ENCODE peak calls at places on chromosomes 7 and 10, in nine cellular contexts. K is KBM-7, J is endodermal cell, S is iris pigment epithelial cell, N is right cardiac atrium, M is coronary artery, W is RCC 7860, R is NCI-H2081 treated with DMSO at 0.1 percent for 48 hours, Z is posterior vena cava. Y is an unnamed sample.

GRCh38 chr7:50276446-50276845 is 28.1 kb upstream of the IKZF1 start:
- DNase-seq in S (no peak), M (no peak), J (no peak), K (peak; percentile 88), W (no peak), N (no peak), R (no peak), Z (no peak), Y (no peak)

GRCh38 chr10:103966671-103967432 is at the start of gene SLK:
- DNase-seq in M (peak; percentile 83), Z (peak; percentile 95), N (peak; percentile 95), W (peak; percentile 57), K (peak; percentile 85), R (no peak), S (peak; percentile 83), J (peak; percentile 79), Y (peak; percentile 86)

GRCh38 chr7:46569117-46569433 is 648.0 kb upstream of the IGFBP3 start:
- DNase-seq in R (no peak), Z (no peak), W (peak; percentile 96), J (peak; percentile 68), N (no peak), K (peak; percentile 3), S (no peak), M (no peak), Y (peak; percentile 13)

GRCh38 chr10:23314835-23315239 is 29.8 kb downstream of the C10orf67 start:
- DNase-seq in R (no peak), W (peak; percentile 77), M (no peak), S (peak; percentile 85), Z (no peak), J (peak; percentile 58), N (no peak), K (peak; percentile 52), Y (peak; percentile 90)

GRCh38 chr7:33334349-33334748 is 205.0 kb downstream of the BBS9 start:
- DNase-seq in J (peak; percentile 72), W (no peak), N (no peak), R (no peak), Z (no peak), S (peak; percentile 7), M (no peak), K (peak; percentile 27), Y (no peak)

GRCh38 chr7:159092701-159093121 is 52.0 kb downstream of the VIPR2 start:
- DNase-seq in Z (peak; percentile 80), N (no peak), M (peak; percentile 77), S (no peak), K (no peak), J (peak; percentile 38), W (no peak), R (no peak), Y (no peak)

GRCh38 chr10:102796407-102797176 is 40.6 kb downstream of the CYP17A1 start:
- DNase-seq in Z (peak; percentile 97), M (peak; percentile 92), S (peak; percentile 63), R (no peak), J (no peak), K (peak; percentile 65), W (no peak), N (peak; percentile 95), Y (peak; percentile 52)

GRCh38 chr7:7554021-7554432 is 12.7 kb upstream of the MIOS start:
- DNase-seq in M (no peak), K (no peak), Z (no peak), S (peak; percentile 24), N (no peak), R (peak; percentile 34), J (no peak), W (no peak), Y (peak; percentile 63)

GRCh38 chr10:125124907-125125306 is 35.5 kb downstream of the CTBP2 start:
- DNase-seq in M (no peak), S (no peak), N (peak; percentile 27), J (no peak), W (no peak), R (no peak), K (no peak), Z (no peak), Y (no peak)

GRCh38 chr7:431041-431440 is 88.6 kb downstream of the PDGFA start:
- DNase-seq in S (no peak), Z (no peak), R (no peak), M (no peak), J (no peak), K (no peak), W (no peak), N (no peak), Y (no peak)

GRCh38 chr10:130500251-130501000 is 364.2 kb downstream of the GLRX3 start:
- DNase-seq in M (peak; percentile 65), K (no peak), Z (peak; percentile 69), S (no peak), N (no peak), W (no peak), R (no peak), J (no peak), Y (no peak)

GRCh38 chr10:121138112-121138860 is 287.1 kb downstream of the WDR11 start:
- DNase-seq in R (no peak), W (no peak), K (no peak), N (no peak), M (no peak), S (no peak), Z (no peak), J (no peak), Y (no peak)

GRCh38 chr10:24465899-24466615 is 257.1 kb downstream of the KIAA1217 start:
- DNase-seq in K (no peak), J (no peak), M (no peak), R (no peak), Z (no peak), N (no peak), S (peak; percentile 98), W (peak; percentile 89), Y (peak; percentile 43)

GRCh38 chr7:104206841-104207240 is 972 bp downstream of the ORC5 start:
- DNase-seq in J (no peak), W (no peak), S (no peak), Z (no peak), M (no peak), K (peak; percentile 24), R (no peak), N (no peak), Y (no peak)

GRCh38 chr10:131275691-131276090 is 35.8 kb downstream of the TCERG1L start:
- DNase-seq in M (no peak), S (no peak), R (no peak), N (no peak), Z (no peak), J (no peak), W (no peak), K (no peak), Y (no peak)

Y was measured in SJCRH30.